ENCODE peak calls at places on chromosomes 13 and 19, in seven cellular contexts. One of them, this sample, is unnamed.
A peak's percentile ranks its signal among the peaks of the same experiment; 100 is the strongest.

GRCh38 chr19:15702590-15702930 is 25.3 kb upstream of the OR10H2 start:
- DNase-seq in NT2/D1: no peak
- DNase-seq in RPMI7951: peak; percentile 76
- DNase-seq in stimulated activated CD8-positive, alpha-beta memory T cell treated with anti-CD3 and anti-CD28 coated beads, Interleukin-4, amount 100 ng/mL, for 24 hours: no peak
- DNase-seq in IMR-90: no peak
- DNase-seq in left ventricle myocardium inferior: peak; percentile 79
- DNase-seq in NCI-H2081 treated with DMSO at 0.1 percent for 48 hours: no peak
- DNase-seq in this sample: no peak

GRCh38 chr19:1122972-1123363 is 19.2 kb downstream of the GPX4 start:
- DNase-seq in stimulated activated CD8-positive, alpha-beta memory T cell treated with anti-CD3 and anti-CD28 coated beads, Interleukin-4, amount 100 ng/mL, for 24 hours: no peak
- DNase-seq in RPMI7951: peak; percentile 42
- DNase-seq in NT2/D1: peak; percentile 78
- DNase-seq in NCI-H2081 treated with DMSO at 0.1 percent for 48 hours: no peak
- DNase-seq in IMR-90: peak; percentile 56
- DNase-seq in left ventricle myocardium inferior: no peak
- DNase-seq in this sample: no peak

GRCh38 chr13:40060318-40061007 is 405.0 kb downstream of the COG6 start:
- DNase-seq in IMR-90: no peak
- DNase-seq in NT2/D1: no peak
- DNase-seq in left ventricle myocardium inferior: peak; percentile 46
- DNase-seq in stimulated activated CD8-positive, alpha-beta memory T cell treated with anti-CD3 and anti-CD28 coated beads, Interleukin-4, amount 100 ng/mL, for 24 hours: peak; percentile 14
- DNase-seq in NCI-H2081 treated with DMSO at 0.1 percent for 48 hours: no peak
- DNase-seq in RPMI7951: peak; percentile 81
- DNase-seq in this sample: peak; percentile 4

GRCh38 chr13:83876546-83876945 is 5.7 kb downstream of the SLITRK1 start:
- DNase-seq in NT2/D1: no peak
- DNase-seq in stimulated activated CD8-positive, alpha-beta memory T cell treated with anti-CD3 and anti-CD28 coated beads, Interleukin-4, amount 100 ng/mL, for 24 hours: no peak
- DNase-seq in NCI-H2081 treated with DMSO at 0.1 percent for 48 hours: no peak
- DNase-seq in left ventricle myocardium inferior: no peak
- DNase-seq in RPMI7951: no peak
- DNase-seq in IMR-90: no peak
- DNase-seq in this sample: no peak

GRCh38 chr19:51473009-51473707 is 5.2 kb upstream of the CEACAM18 start:
- DNase-seq in IMR-90: peak; percentile 59
- DNase-seq in left ventricle myocardium inferior: peak; percentile 51
- DNase-seq in stimulated activated CD8-positive, alpha-beta memory T cell treated with anti-CD3 and anti-CD28 coated beads, Interleukin-4, amount 100 ng/mL, for 24 hours: peak; percentile 80
- DNase-seq in RPMI7951: peak; percentile 64
- DNase-seq in NCI-H2081 treated with DMSO at 0.1 percent for 48 hours: no peak
- DNase-seq in NT2/D1: peak; percentile 35
- DNase-seq in this sample: peak; percentile 30

GRCh38 chr13:30319130-30319529 is 11.8 kb upstream of the KATNAL1 start:
- DNase-seq in RPMI7951: no peak
- DNase-seq in left ventricle myocardium inferior: no peak
- DNase-seq in stimulated activated CD8-positive, alpha-beta memory T cell treated with anti-CD3 and anti-CD28 coated beads, Interleukin-4, amount 100 ng/mL, for 24 hours: no peak
- DNase-seq in IMR-90: no peak
- DNase-seq in NT2/D1: no peak
- DNase-seq in NCI-H2081 treated with DMSO at 0.1 percent for 48 hours: no peak
- DNase-seq in this sample: no peak

GRCh38 chr19:2096543-2097329 is at the start of gene IZUMO4:
- DNase-seq in left ventricle myocardium inferior: peak; percentile 99
- DNase-seq in NCI-H2081 treated with DMSO at 0.1 percent for 48 hours: peak; percentile 82
- DNase-seq in NT2/D1: peak; percentile 92
- DNase-seq in RPMI7951: peak; percentile 90
- DNase-seq in stimulated activated CD8-positive, alpha-beta memory T cell treated with anti-CD3 and anti-CD28 coated beads, Interleukin-4, amount 100 ng/mL, for 24 hours: peak; percentile 100
- DNase-seq in IMR-90: peak; percentile 96
- DNase-seq in this sample: peak; percentile 68

GRCh38 chr13:74246398-74246975 is 112.3 kb upstream of the KLF12 start:
- DNase-seq in RPMI7951: peak; percentile 38
- DNase-seq in left ventricle myocardium inferior: peak; percentile 18
- DNase-seq in IMR-90: peak; percentile 43
- DNase-seq in NT2/D1: no peak
- DNase-seq in stimulated activated CD8-positive, alpha-beta memory T cell treated with anti-CD3 and anti-CD28 coated beads, Interleukin-4, amount 100 ng/mL, for 24 hours: no peak
- DNase-seq in NCI-H2081 treated with DMSO at 0.1 percent for 48 hours: no peak
- DNase-seq in this sample: no peak

GRCh38 chr19:33703821-33704220 is 82.1 kb downstream of the CHST8 start:
- DNase-seq in RPMI7951: no peak
- DNase-seq in IMR-90: no peak
- DNase-seq in NT2/D1: no peak
- DNase-seq in NCI-H2081 treated with DMSO at 0.1 percent for 48 hours: no peak
- DNase-seq in stimulated activated CD8-positive, alpha-beta memory T cell treated with anti-CD3 and anti-CD28 coated beads, Interleukin-4, amount 100 ng/mL, for 24 hours: no peak
- DNase-seq in left ventricle myocardium inferior: no peak
- DNase-seq in this sample: no peak

GRCh38 chr13:26112843-26113242 is 61.0 kb upstream of the SHISA2 start:
- DNase-seq in NCI-H2081 treated with DMSO at 0.1 percent for 48 hours: no peak
- DNase-seq in RPMI7951: peak; percentile 2
- DNase-seq in NT2/D1: no peak
- DNase-seq in stimulated activated CD8-positive, alpha-beta memory T cell treated with anti-CD3 and anti-CD28 coated beads, Interleukin-4, amount 100 ng/mL, for 24 hours: no peak
- DNase-seq in left ventricle myocardium inferior: no peak
- DNase-seq in IMR-90: peak; percentile 10
- DNase-seq in this sample: no peak

GRCh38 chr13:110471833-110472162 is 89.7 kb downstream of the RAB20 start:
- DNase-seq in left ventricle myocardium inferior: peak; percentile 49
- DNase-seq in RPMI7951: peak; percentile 73
- DNase-seq in IMR-90: peak; percentile 37
- DNase-seq in NCI-H2081 treated with DMSO at 0.1 percent for 48 hours: no peak
- DNase-seq in NT2/D1: no peak
- DNase-seq in stimulated activated CD8-positive, alpha-beta memory T cell treated with anti-CD3 and anti-CD28 coated beads, Interleukin-4, amount 100 ng/mL, for 24 hours: no peak
- DNase-seq in this sample: no peak

GRCh38 chr13:89628567-89628966 is 1718.9 kb upstream of the MIR17HG start:
- DNase-seq in stimulated activated CD8-positive, alpha-beta memory T cell treated with anti-CD3 and anti-CD28 coated beads, Interleukin-4, amount 100 ng/mL, for 24 hours: no peak
- DNase-seq in IMR-90: no peak
- DNase-seq in NCI-H2081 treated with DMSO at 0.1 percent for 48 hours: no peak
- DNase-seq in left ventricle myocardium inferior: no peak
- DNase-seq in RPMI7951: no peak
- DNase-seq in NT2/D1: no peak
- DNase-seq in this sample: no peak

GRCh38 chr13:90477194-90477593 is 870.3 kb upstream of the MIR17HG start:
- DNase-seq in NT2/D1: no peak
- DNase-seq in IMR-90: no peak
- DNase-seq in stimulated activated CD8-positive, alpha-beta memory T cell treated with anti-CD3 and anti-CD28 coated beads, Interleukin-4, amount 100 ng/mL, for 24 hours: no peak
- DNase-seq in left ventricle myocardium inferior: no peak
- DNase-seq in NCI-H2081 treated with DMSO at 0.1 percent for 48 hours: no peak
- DNase-seq in RPMI7951: no peak
- DNase-seq in this sample: no peak

GRCh38 chr19:38182536-38183210 is 41.3 kb downstream of the DPF1 start:
- DNase-seq in IMR-90: no peak
- DNase-seq in NT2/D1: no peak
- DNase-seq in NCI-H2081 treated with DMSO at 0.1 percent for 48 hours: no peak
- DNase-seq in left ventricle myocardium inferior: no peak
- DNase-seq in stimulated activated CD8-positive, alpha-beta memory T cell treated with anti-CD3 and anti-CD28 coated beads, Interleukin-4, amount 100 ng/mL, for 24 hours: no peak
- DNase-seq in RPMI7951: no peak
- DNase-seq in this sample: no peak

GRCh38 chr13:79407349-79407979 is 1.4 kb upstream of the RBM26 start:
- DNase-seq in stimulated activated CD8-positive, alpha-beta memory T cell treated with anti-CD3 and anti-CD28 coated beads, Interleukin-4, amount 100 ng/mL, for 24 hours: no peak
- DNase-seq in IMR-90: no peak
- DNase-seq in NCI-H2081 treated with DMSO at 0.1 percent for 48 hours: no peak
- DNase-seq in RPMI7951: no peak
- DNase-seq in NT2/D1: no peak
- DNase-seq in left ventricle myocardium inferior: no peak
- DNase-seq in this sample: no peak

GRCh38 chr13:39297664-39298171 is 259.5 kb downstream of the NHLRC3 start:
- DNase-seq in NT2/D1: no peak
- DNase-seq in NCI-H2081 treated with DMSO at 0.1 percent for 48 hours: no peak
- DNase-seq in left ventricle myocardium inferior: no peak
- DNase-seq in RPMI7951: no peak
- DNase-seq in stimulated activated CD8-positive, alpha-beta memory T cell treated with anti-CD3 and anti-CD28 coated beads, Interleukin-4, amount 100 ng/mL, for 24 hours: no peak
- DNase-seq in IMR-90: peak; percentile 24
- DNase-seq in this sample: no peak

GRCh38 chr19:4507804-4508203 is 10.5 kb downstream of the PLIN4 start:
- DNase-seq in NCI-H2081 treated with DMSO at 0.1 percent for 48 hours: no peak
- DNase-seq in NT2/D1: no peak
- DNase-seq in IMR-90: no peak
- DNase-seq in stimulated activated CD8-positive, alpha-beta memory T cell treated with anti-CD3 and anti-CD28 coated beads, Interleukin-4, amount 100 ng/mL, for 24 hours: no peak
- DNase-seq in left ventricle myocardium inferior: no peak
- DNase-seq in RPMI7951: no peak
- DNase-seq in this sample: no peak

GRCh38 chr19:522726-523125 is 8.8 kb upstream of the CDC34 start:
- DNase-seq in RPMI7951: no peak
- DNase-seq in IMR-90: no peak
- DNase-seq in NCI-H2081 treated with DMSO at 0.1 percent for 48 hours: no peak
- DNase-seq in stimulated activated CD8-positive, alpha-beta memory T cell treated with anti-CD3 and anti-CD28 coated beads, Interleukin-4, amount 100 ng/mL, for 24 hours: no peak
- DNase-seq in NT2/D1: no peak
- DNase-seq in left ventricle myocardium inferior: no peak
- DNase-seq in this sample: no peak

This sample was measured in HS-5.